ENCODE peak calls at places on chromosomes 4 and X, in five cellular contexts. O is activated CD8-positive, alpha-beta T cell treated with anti-CD3 and anti-CD28 coated beads, Interleukin-2, amount 10 ng/mL, durations not matched to agents 7 days and 5 days; H is NCI-H146; K is endothelial cell; P is left colon. C is an unnamed sample.

GRCh38 chr4:77804471-77804870 is 14.7 kb downstream of the CNOT6L start:
- DNase-seq in O (no peak), H (no peak), K (no peak), P (no peak), C (no peak)

GRCh38 chr4:84403656-84404055 is 95.4 kb downstream of the NKX6-1 start:
- DNase-seq in O (no peak), H (no peak), K (no peak), P (no peak), C (no peak)

GRCh38 chr4:18203936-18204335 is 182.4 kb upstream of the LCORL start:
- DNase-seq in O (no peak), H (no peak), K (no peak), P (no peak), C (no peak)

GRCh38 chr4:89939994-89940393 is 45.3 kb downstream of the MMRN1 start:
- DNase-seq in O (no peak), H (peak), K (no peak), P (no peak), C (no peak)

GRCh38 chr4:92091335-92091734 is 212.4 kb upstream of the GRID2 start:
- DNase-seq in O (no peak), H (no peak), K (no peak), P (no peak), C (peak)

GRCh38 chr4:145535202-145535601 is 53.5 kb downstream of the SMAD1 start:
- DNase-seq in O (no peak), H (no peak), K (no peak), P (no peak), C (no peak)

GRCh38 chr4:1234811-1235292 is 14.1 kb downstream of the CTBP1 start:
- DNase-seq in O (no peak), H (no peak), K (no peak), P (no peak), C (no peak)

GRCh38 chrX:100685284-100685996 is 41.4 kb downstream of the SRPX2 start:
- DNase-seq in O (peak), H (peak), K (peak), P (peak), C (peak)

GRCh38 chrX:41542151-41542935 is 95.2 kb downstream of the NYX start:
- DNase-seq in O (no peak), H (no peak), K (no peak), P (no peak), C (no peak)

GRCh38 chr4:127249066-127249766 is 383.5 kb upstream of the INTU start:
- DNase-seq in O (no peak), H (no peak), K (no peak), P (no peak), C (no peak)

GRCh38 chr4:163866728-163867313 is 372.3 kb downstream of the TMA16 start:
- DNase-seq in O (no peak), H (no peak), K (no peak), P (no peak), C (no peak)

GRCh38 chrX:3346436-3347329 is at the start of gene MXRA5:
- DNase-seq in O (no peak), H (no peak), K (peak), P (no peak), C (no peak)

GRCh38 chr4:76830612-76831474 is 67.1 kb downstream of the SOWAHB start:
- DNase-seq in O (no peak), H (peak), K (peak), P (peak), C (no peak)

GRCh38 chrX:9072281-9072680 is 38.4 kb upstream of the FAM9B start:
- DNase-seq in O (no peak), H (no peak), K (no peak), P (no peak), C (no peak)

GRCh38 chrX:107589243-107589642 is 39.1 kb upstream of the PRPS1 start:
- DNase-seq in O (no peak), H (no peak), K (no peak), P (no peak), C (no peak)

GRCh38 chr4:40750461-40751258 is 905 bp downstream of the NSUN7 start:
- DNase-seq in O (no peak), H (peak), K (peak), P (no peak), C (no peak)

GRCh38 chrX:123884809-123885408 is 25.1 kb downstream of the XIAP start:
- DNase-seq in O (peak), H (peak), K (peak), P (no peak), C (peak)

GRCh38 chr4:167890226-167890625 is 202.1 kb upstream of the ANXA10 start:
- DNase-seq in O (no peak), H (no peak), K (no peak), P (no peak), C (no peak)

GRCh38 chrX:13383907-13384306 is 64.1 kb upstream of the ATXN3L start:
- DNase-seq in O (no peak), H (no peak), K (no peak), P (no peak), C (no peak)